ENCODE peak calls at places on chromosomes 2 and 18, in six cellular contexts. S is tibial artery, Y is brain microvascular endothelial cell, I is psoas muscle, W is BJ, G is fibroblast of lung. A is an unnamed sample.

GRCh38 chr2:100197643-100198153 is 55.3 kb upstream of the AFF3 start:
- DNase-seq in S (peak; percentile 87), Y (peak; percentile 57), I (peak; percentile 50), W (peak; percentile 55), G (peak; percentile 68), A (no peak)

GRCh38 chr2:53600835-53601234 is 166.8 kb upstream of the CHAC2 start:
- DNase-seq in S (no peak), Y (peak; percentile 29), I (no peak), W (no peak), G (peak; percentile 93), A (no peak)

GRCh38 chr2:64952896-64953482 is 36.2 kb upstream of the SLC1A4 start:
- DNase-seq in S (no peak), Y (peak; percentile 43), I (no peak), W (peak; percentile 47), G (peak; percentile 92), A (no peak)

GRCh38 chr18:76075777-76076176 is 419.3 kb downstream of the ZNF516 start:
- DNase-seq in S (no peak), Y (no peak), I (no peak), W (no peak), G (no peak), A (no peak)

GRCh38 chr18:70420151-70420898 is 131.5 kb downstream of the SOCS6 start:
- DNase-seq in S (no peak), Y (peak; percentile 26), I (no peak), W (peak; percentile 74), G (peak; percentile 76), A (peak; percentile 57)

GRCh38 chr18:55421612-55422381 is 166.2 kb downstream of the TCF4 start:
- DNase-seq in S (no peak), Y (no peak), I (no peak), W (no peak), G (peak; percentile 63), A (no peak)

GRCh38 chr2:129069875-129070594 is 751.4 kb upstream of the HS6ST1 start:
- DNase-seq in S (no peak), Y (no peak), I (no peak), W (no peak), G (no peak), A (no peak)

GRCh38 chr18:68219274-68219673 is 495.6 kb downstream of the TMX3 start:
- DNase-seq in S (no peak), Y (no peak), I (no peak), W (no peak), G (no peak), A (no peak)

GRCh38 chr18:9732031-9732430 is 23.9 kb downstream of the RAB31 start:
- DNase-seq in S (no peak), Y (no peak), I (no peak), W (no peak), G (no peak), A (no peak)

GRCh38 chr18:79117380-79117779 is 48.2 kb downstream of the ATP9B start:
- DNase-seq in S (no peak), Y (no peak), I (no peak), W (no peak), G (no peak), A (no peak)

GRCh38 chr2:138071720-138072719 is 107.7 kb downstream of the HNMT start:
- DNase-seq in S (no peak), Y (no peak), I (no peak), W (no peak), G (peak; percentile 90), A (no peak)

GRCh38 chr2:239249781-239250180 is 151.0 kb downstream of the HDAC4 start:
- DNase-seq in S (peak; percentile 74), Y (peak; percentile 68), I (peak; percentile 81), W (no peak), G (peak; percentile 40), A (no peak)

GRCh38 chr2:11239718-11240462 is 84.6 kb downstream of the SLC66A3 start:
- DNase-seq in S (no peak), Y (peak; percentile 50), I (no peak), W (no peak), G (peak; percentile 58), A (no peak)

GRCh38 chr18:78681934-78682333 is 297.7 kb upstream of the SALL3 start:
- DNase-seq in S (no peak), Y (no peak), I (no peak), W (no peak), G (no peak), A (no peak)

GRCh38 chr18:63131944-63132818 is 187.4 kb downstream of the BCL2 start:
- DNase-seq in S (no peak), Y (no peak), I (no peak), W (no peak), G (no peak), A (no peak)
- H3K4me3 ChIP-seq in S (no peak overlapping the region), Y (no peak overlapping the region), I (no peak overlapping the region), W (no peak overlapping the region), G (no peak overlapping the region), A (no peak overlapping the region)

DNA sequence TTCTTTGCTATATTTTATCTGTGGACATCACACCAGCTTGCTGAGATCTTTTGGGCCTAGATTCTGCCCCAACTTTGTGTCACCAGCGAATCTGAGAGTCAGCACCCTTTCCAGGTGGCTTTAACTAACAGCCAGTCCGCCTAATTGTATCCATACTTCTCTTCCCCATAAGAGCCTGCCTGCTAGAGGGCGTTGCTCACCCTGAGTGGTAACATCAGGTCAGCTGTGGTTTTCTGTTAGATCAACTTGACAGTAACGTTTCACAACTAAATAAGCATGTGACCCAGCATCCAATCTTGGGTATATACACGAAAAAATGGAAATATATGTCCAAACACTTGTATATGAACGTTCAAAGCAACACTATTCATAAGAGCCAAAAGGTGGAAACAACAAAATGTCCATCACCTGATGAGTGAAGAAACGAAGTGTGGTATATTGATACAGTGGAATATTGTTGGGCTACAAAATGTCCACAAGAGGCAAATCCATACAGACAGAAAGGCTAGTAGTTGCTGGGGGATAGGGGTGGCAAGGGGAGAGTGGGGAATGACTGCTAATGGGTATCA is 24.9 kb downstream of the EFHD1 start:
- DNase-seq in S (no peak), Y (no peak), I (no peak), W (no peak), G (no peak), A (no peak)
- TF ChIP-seq CTCF in S (no peak), Y (peak; percentile 18), I (peak; percentile 3), W (peak; percentile 10), G (peak; percentile 13), A (peak; percentile 25)

GRCh38 chr2:101396352-101396717 is 9.0 kb upstream of the CREG2 start:
- DNase-seq in S (no peak), Y (peak; percentile 91), I (no peak), W (peak; percentile 80), G (peak; percentile 96), A (peak; percentile 80)
- H3K4me3 ChIP-seq in S (no peak overlapping the region), Y (no peak overlapping the region), I (no peak overlapping the region), W (no peak overlapping the region), G (no peak overlapping the region), A (no peak overlapping the region)

GRCh38 chr2:237692601-237693079 is 65.3 kb downstream of the LRRFIP1 start:
- DNase-seq in S (peak; percentile 80), Y (no peak), I (no peak), W (no peak), G (peak; percentile 33), A (no peak)

GRCh38 chr2:237696471-237696870 is 69.1 kb downstream of the LRRFIP1 start:
- DNase-seq in S (no peak), Y (no peak), I (no peak), W (no peak), G (no peak), A (no peak)

GRCh38 chr2:237693281-237694039 is 66.1 kb downstream of the LRRFIP1 start:
- DNase-seq in S (no peak), Y (no peak), I (no peak), W (no peak), G (peak; percentile 81), A (no peak)

GRCh38 chr2:237695201-237695780 is 67.9 kb downstream of the LRRFIP1 start:
- DNase-seq in S (no peak), Y (peak; percentile 86), I (no peak), W (peak; percentile 85), G (peak; percentile 96), A (peak; percentile 76)

DNA sequence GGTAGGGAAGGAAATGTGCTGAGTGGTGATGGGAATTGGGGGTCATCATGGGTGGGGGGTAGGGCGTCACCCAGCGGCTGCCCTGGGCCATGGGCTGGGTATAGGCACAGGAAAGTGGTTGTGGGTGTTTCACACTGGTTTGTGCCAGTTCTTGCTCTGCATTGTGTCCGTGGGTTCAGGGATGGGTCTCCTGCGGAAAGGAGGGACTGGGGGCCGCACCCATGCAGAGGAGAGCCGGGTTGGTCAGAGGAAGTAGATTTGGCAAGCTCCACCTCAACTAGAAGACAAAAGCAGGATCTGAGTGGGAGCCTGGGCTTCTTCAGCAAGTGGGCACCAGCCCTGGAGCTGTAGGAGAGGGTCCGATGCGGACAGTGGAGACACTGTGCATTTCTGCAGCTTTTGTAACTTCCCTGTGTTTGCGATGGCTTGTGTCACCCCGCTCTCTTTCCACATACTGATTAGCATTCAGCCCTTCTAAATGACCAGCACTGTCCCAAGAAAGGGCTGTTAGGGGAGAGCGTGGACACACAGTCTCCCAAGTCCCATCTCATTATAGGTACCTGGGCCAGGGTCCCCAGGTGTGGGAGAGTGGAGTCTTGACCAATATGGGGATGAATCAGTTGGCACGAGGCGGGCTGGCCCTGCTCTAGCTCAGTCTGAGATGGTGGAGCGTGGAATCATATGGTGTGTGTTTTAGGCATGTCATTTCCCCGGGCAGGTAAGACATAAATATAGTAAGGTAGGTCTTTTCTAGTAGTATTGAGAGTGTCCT is 67.2 kb downstream of the LRRFIP1 start:
- DNase-seq in S (no peak), Y (no peak), I (no peak), W (no peak), G (no peak), A (no peak)
- TF ChIP-seq CTCF in S (no peak), Y (no peak), I (no peak), W (no peak), G (no peak), A (no peak)

GRCh38 chr2:127675335-127676261 is at the start of gene LIMS2:
- DNase-seq in S (no peak), Y (no peak), I (no peak), W (peak; percentile 37), G (peak; percentile 41), A (no peak)
- H3K4me3 ChIP-seq in S (peak within 1 kb of the TSS; percentile 97), Y (peak within 1 kb of the TSS; percentile 52), I (peak within 1 kb of the TSS; percentile 76), W (peak within 1 kb of the TSS; percentile 60), G (peak within 1 kb of the TSS; percentile 55), A (peak within 1 kb of the TSS; percentile 62)

GRCh38 chr2:95262896-95263542 is 11.2 kb upstream of the PROM2 start:
- DNase-seq in S (no peak), Y (no peak), I (no peak), W (no peak), G (peak; percentile 10), A (no peak)
- TF ChIP-seq CTCF in S (no peak), Y (no peak), I (no peak), W (no peak), G (no peak), A (no peak)

GRCh38 chr18:62718268-62718800 is 3.0 kb downstream of the PHLPP1 start:
- DNase-seq in S (no peak), Y (no peak), I (no peak), W (no peak), G (peak; percentile 16), A (no peak)
- H3K4me3 ChIP-seq in S (peak overlapping the region; percentile 76), Y (peak overlapping the region; percentile 66), I (peak overlapping the region; percentile 79), W (no peak overlapping the region), G (peak overlapping the region; percentile 74), A (no peak overlapping the region)

GRCh38 chr2:111958901-111959300 is 60.5 kb downstream of the MERTK start:
- DNase-seq in S (no peak), Y (no peak), I (no peak), W (no peak), G (no peak), A (no peak)
- TF ChIP-seq CTCF in S (peak; percentile 45), Y (peak; percentile 42), I (no peak), W (no peak), G (peak; percentile 19), A (no peak)

A was measured in AG09309.